ENCODE peak calls at places on chromosomes 12 and 14, in nine cellular contexts. T is transverse colon, A is adrenal gland, K is thyroid gland, V is breast epithelium, Q is A549, L is esophagus squamous epithelium, F is HepG2, E is prostate gland. O is an unnamed sample.

GRCh38 chr12:131673519-131674265 is 37.2 kb upstream of the SFSWAP start:
- DNase-seq in V (no peak), F (no peak), T (no peak), E (no peak), K (no peak), L (no peak), A (no peak), Q (no peak), O (no peak)

GRCh38 chr12:112121780-112122565 is 3.4 kb upstream of the TRAFD1 start:
- DNase-seq in L (no peak), E (peak), F (no peak), V (peak), Q (peak), A (peak), K (peak), T (peak), O (peak)

GRCh38 chr14:99768381-99768780 is 24.8 kb upstream of the EML1 start:
- DNase-seq in K (no peak), V (no peak), E (no peak), F (no peak), Q (no peak), A (no peak), L (no peak), T (no peak), O (no peak)

GRCh38 chr14:56247495-56248087 is 129.4 kb downstream of the PELI2 start:
- DNase-seq in L (no peak), K (no peak), V (no peak), A (no peak), E (no peak), T (no peak), F (peak), Q (peak), O (no peak)

GRCh38 chr12:96347130-96347699 is 53.0 kb downstream of the CDK17 start:
- DNase-seq in V (no peak), T (no peak), E (no peak), F (no peak), Q (no peak), A (no peak), L (no peak), K (no peak), O (no peak)

GRCh38 chr12:31732926-31733548 is 4.2 kb upstream of the AMN1 start:
- DNase-seq in F (peak), L (no peak), V (no peak), K (no peak), A (no peak), E (peak), T (no peak), Q (peak), O (no peak)

GRCh38 chr12:1083086-1083887 is 92.3 kb downstream of the ERC1 start:
- DNase-seq in T (no peak), A (no peak), Q (no peak), L (no peak), K (no peak), E (no peak), V (no peak), F (no peak), O (no peak)

GRCh38 chr12:105916698-105917059 is 222.1 kb downstream of the NUAK1 start:
- DNase-seq in E (no peak), L (no peak), A (no peak), F (no peak), V (no peak), K (no peak), Q (no peak), T (no peak), O (no peak)

GRCh38 chr12:27644446-27644845 is 51.8 kb upstream of the REP15 start:
- DNase-seq in L (no peak), T (no peak), K (no peak), Q (no peak), A (no peak), F (no peak), V (no peak), E (no peak), O (no peak)

GRCh38 chr14:90544566-90544965 is 147.7 kb downstream of the CALM1 start:
- DNase-seq in T (no peak), L (no peak), K (no peak), V (no peak), E (no peak), Q (no peak), F (no peak), A (no peak), O (no peak)

GRCh38 chr12:15794836-15795235 is 5.6 kb upstream of the EPS8 start:
- DNase-seq in L (no peak), A (no peak), E (no peak), V (no peak), Q (no peak), T (no peak), F (no peak), K (no peak), O (no peak)

GRCh38 chr12:15788266-15789214 is 648 bp downstream of the EPS8 start:
- DNase-seq in Q (peak), K (peak), E (peak), V (peak), T (peak), L (no peak), F (peak), A (peak), O (peak)

GRCh38 chr12:15794196-15794595 is 5.0 kb upstream of the EPS8 start:
- DNase-seq in V (no peak), Q (no peak), E (no peak), T (no peak), F (no peak), L (no peak), K (no peak), A (no peak), O (no peak)

GRCh38 chr12:15787801-15788200 is 1.4 kb downstream of the EPS8 start:
- DNase-seq in E (no peak), F (no peak), T (no peak), L (no peak), V (no peak), K (no peak), A (no peak), Q (no peak), O (no peak)

GRCh38 chr12:15789215-15790171 is at the start of gene EPS8:
- DNase-seq in F (peak), A (peak), Q (peak), T (peak), K (peak), E (peak), V (peak), L (peak), O (peak)
- TF ChIP-seq POLR2A in F (peak), A (peak), Q (peak), T (peak), K (peak), E (peak), V (peak), L (no peak), O (peak)

DNA sequence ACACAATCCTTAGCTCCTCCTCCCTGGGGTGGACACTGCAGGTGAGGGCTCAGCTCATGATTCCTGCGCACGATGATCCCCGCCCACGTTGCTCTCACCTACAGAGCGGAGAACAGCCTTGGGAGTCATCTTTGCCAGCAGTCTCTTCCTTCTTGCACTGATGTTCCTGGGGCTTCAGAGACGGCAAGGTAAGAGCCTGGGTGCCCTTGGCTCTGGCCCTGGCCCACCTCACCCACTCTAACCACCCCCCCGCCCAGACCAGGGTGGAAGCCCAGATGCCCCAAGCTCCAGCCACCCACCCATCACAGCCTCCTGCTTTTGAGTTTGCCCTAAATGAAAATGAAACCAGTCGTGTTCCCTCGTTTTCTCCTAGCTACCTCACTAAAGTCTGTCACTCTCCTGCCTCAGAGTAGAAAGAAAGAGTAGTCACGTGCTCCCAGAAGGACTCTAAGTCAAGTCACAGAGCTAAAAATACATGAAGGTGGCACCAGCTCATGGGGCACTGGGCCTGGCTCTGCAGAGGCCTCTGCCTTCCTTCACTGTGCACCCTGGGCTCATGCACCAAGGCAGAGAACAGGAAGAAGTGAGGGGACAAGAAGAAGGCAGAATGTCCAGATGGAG is 9.0 kb downstream of the TAPBPL start:
- DNase-seq in T (no peak), Q (no peak), K (no peak), F (no peak), A (no peak), L (no peak), V (no peak), E (no peak), O (peak)
- H3K27ac ChIP-seq in T (peak), Q (no peak), K (no peak), F (no peak), A (peak), L (peak), V (peak), E (peak), O (peak)

GRCh38 chr12:120726510-120726793 is 826 bp downstream of the ACADS start:
- DNase-seq in F (no peak), V (no peak), E (no peak), A (no peak), Q (no peak), L (no peak), K (no peak), T (no peak), O (no peak)

GRCh38 chr12:120726961-120727360 is 1.3 kb downstream of the ACADS start:
- DNase-seq in A (no peak), L (no peak), V (no peak), Q (no peak), T (no peak), E (no peak), F (no peak), K (no peak), O (no peak)

GRCh38 chr12:120724720-120725119 is 906 bp upstream of the ACADS start:
- DNase-seq in K (no peak), L (no peak), T (no peak), F (no peak), Q (no peak), V (no peak), E (no peak), A (no peak), O (no peak)

GRCh38 chr12:120725151-120725658 is 421 bp upstream of the ACADS start:
- DNase-seq in K (no peak), F (no peak), L (no peak), T (no peak), Q (no peak), V (no peak), E (no peak), A (no peak), O (no peak)

GRCh38 chr12:120725659-120726509 is at the start of gene ACADS:
- DNase-seq in E (peak), K (peak), F (peak), Q (peak), L (peak), T (peak), A (peak), V (peak), O (peak)
- TF ChIP-seq POLR2A in E (peak), K (peak), F (peak), Q (peak), L (no peak), T (peak), A (no peak), V (no peak), O (peak)

GRCh38 chr14:64674829-64675228 is 29.4 kb upstream of the PLEKHG3 start:
- DNase-seq in A (no peak), Q (no peak), K (no peak), E (no peak), L (no peak), T (no peak), V (no peak), F (no peak), O (no peak)
- H3K27ac ChIP-seq in A (no peak), Q (peak), K (no peak), E (no peak), L (no peak), T (peak), V (no peak), F (no peak), O (peak)

GRCh38 chr14:68936476-68936875 is 42.6 kb downstream of the ACTN1 start:
- DNase-seq in A (no peak), T (no peak), K (no peak), L (no peak), V (no peak), Q (no peak), F (no peak), E (no peak), O (no peak)
- TF ChIP-seq POLR2A in A (no peak), T (no peak), K (no peak), L (no peak), V (no peak), Q (no peak), F (no peak), E (no peak), O (no peak)

GRCh38 chr12:109054520-109054919 is 2.1 kb downstream of the USP30 start:
- DNase-seq in K (no peak), E (no peak), A (no peak), T (no peak), L (no peak), V (no peak), Q (no peak), F (no peak), O (no peak)

GRCh38 chr12:109058773-109059172 is 6.4 kb downstream of the USP30 start:
- DNase-seq in E (no peak), L (no peak), V (no peak), K (no peak), F (no peak), A (no peak), Q (no peak), T (no peak), O (no peak)

GRCh38 chr12:109053382-109054123 is 1.2 kb downstream of the USP30 start:
- DNase-seq in L (no peak), Q (no peak), K (no peak), E (no peak), T (no peak), A (no peak), V (no peak), F (peak), O (no peak)

GRCh38 chr12:109057376-109057775 is 5.0 kb downstream of the USP30 start:
- DNase-seq in T (no peak), A (no peak), V (no peak), Q (no peak), K (no peak), L (no peak), F (no peak), E (no peak), O (no peak)

DNA sequence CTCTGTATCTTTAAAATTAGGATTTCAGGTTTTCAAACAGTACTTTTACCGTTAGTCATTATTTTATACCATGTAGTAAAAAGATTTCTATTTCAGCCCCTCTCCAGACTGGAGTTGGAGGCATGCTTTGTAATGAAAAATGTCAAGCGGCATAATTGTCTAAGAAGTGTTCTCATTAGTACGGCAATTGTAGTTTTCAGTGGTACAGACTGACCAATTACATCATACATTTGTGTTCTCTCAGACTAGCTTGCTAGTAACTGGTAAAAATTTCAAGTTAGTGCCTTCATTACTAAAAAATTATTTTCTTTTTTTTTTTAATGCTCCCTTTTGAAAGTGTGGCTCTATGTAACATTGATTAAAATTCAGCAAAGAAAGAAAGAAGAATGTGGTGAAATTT is 4.5 kb downstream of the USP30 start:
- DNase-seq in V (no peak), E (no peak), F (no peak), K (no peak), T (no peak), A (no peak), L (no peak), Q (no peak), O (no peak)
- H3K27ac ChIP-seq in V (no peak), E (no peak), F (no peak), K (no peak), T (no peak), A (no peak), L (no peak), Q (no peak), O (no peak)